ENCODE peak calls at places on chromosomes 5 and 9, in eight cellular contexts. K is AG09309, H is HCT116, R is epithelial cell of esophagus, W is vagina, G is uterus, Y is bronchial epithelial cell, P is progenitor cell of endocrine pancreas. B is an unnamed sample.

GRCh38 chr9:86187121-86187520 is 72.3 kb downstream of the C9orf153 start:
- DNase-seq in W (no peak), K (no peak), P (no peak), H (no peak), Y (no peak), R (no peak), G (no peak), B (no peak)

GRCh38 chr5:22541037-22541436 is 312.1 kb downstream of the CDH12 start:
- DNase-seq in P (no peak), W (no peak), K (no peak), H (no peak), R (no peak), G (no peak), Y (no peak), B (no peak)

GRCh38 chr9:94853887-94854286 is 127.4 kb downstream of the AOPEP start:
- DNase-seq in R (peak; percentile 42), P (no peak), H (peak; percentile 75), K (no peak), W (no peak), Y (peak; percentile 82), G (no peak), B (no peak)

GRCh38 chr9:81625969-81626368 is 63.4 kb downstream of the TLE1 start:
- DNase-seq in P (no peak), H (no peak), R (no peak), G (no peak), Y (no peak), W (no peak), K (no peak), B (no peak)

GRCh38 chr5:54387659-54388232 is 67.8 kb upstream of the HSPB3 start:
- DNase-seq in G (no peak), W (no peak), Y (peak; percentile 63), R (peak; percentile 23), H (no peak), K (no peak), P (no peak), B (no peak)

GRCh38 chr9:134293576-134294227 is 32.6 kb upstream of the RXRA start:
- DNase-seq in H (no peak), P (no peak), Y (no peak), K (no peak), W (no peak), G (peak; percentile 38), R (no peak), B (no peak)

GRCh38 chr9:109766351-109766750 is 13.6 kb upstream of the PALM2AKAP2 start:
- DNase-seq in G (no peak), W (no peak), K (peak; percentile 93), H (no peak), R (peak; percentile 95), Y (peak; percentile 98), P (no peak), B (no peak)

GRCh38 chr5:54905942-54906537 is 79.4 kb downstream of the ESM1 start:
- DNase-seq in W (no peak), Y (peak; percentile 63), H (peak; percentile 44), K (peak; percentile 46), R (peak; percentile 76), P (peak; percentile 38), G (peak; percentile 55), B (peak; percentile 70)

GRCh38 chr5:115577329-115577728 is 24.9 kb downstream of the TICAM2 start:
- DNase-seq in R (peak; percentile 60), W (no peak), P (no peak), Y (peak; percentile 65), H (no peak), K (no peak), G (no peak), B (no peak)

GRCh38 chr5:113325054-113325453 is 109.7 kb downstream of the TSSK1B start:
- DNase-seq in W (no peak), R (no peak), Y (no peak), H (no peak), K (no peak), G (no peak), P (no peak), B (no peak)

GRCh38 chr5:155530046-155530445 is 516.5 kb downstream of the KIF4B start:
- DNase-seq in R (peak; percentile 84), K (no peak), H (no peak), Y (peak; percentile 45), W (no peak), P (no peak), G (no peak), B (no peak)

GRCh38 chr9:115673599-115673998 is 480.0 kb upstream of the PAPPA start:
- DNase-seq in Y (peak; percentile 41), G (no peak), P (no peak), W (no peak), R (peak; percentile 30), H (no peak), K (no peak), B (no peak)

GRCh38 chr9:26158631-26159150 is 480.4 kb upstream of the TUSC1 start:
- DNase-seq in G (no peak), Y (no peak), H (no peak), W (no peak), K (no peak), R (no peak), P (no peak), B (no peak)

GRCh38 chr9:27385606-27386005 is 88.7 kb upstream of the EQTN start:
- DNase-seq in K (no peak), R (peak; percentile 57), Y (peak; percentile 47), W (no peak), H (no peak), P (no peak), G (no peak), B (no peak)

GRCh38 chr9:77769246-77769645 is 121.1 kb upstream of the GNA14 start:
- DNase-seq in Y (no peak), W (no peak), H (no peak), P (no peak), K (no peak), G (no peak), R (no peak), B (no peak)

GRCh38 chr9:117178596-117179111 is 236.2 kb downstream of the ASTN2 start:
- DNase-seq in H (no peak), Y (peak; percentile 23), W (no peak), R (no peak), K (no peak), G (no peak), P (no peak), B (no peak)

GRCh38 chr9:86946712-86947145 is 577 bp downstream of the GAS1 start:
- DNase-seq in H (no peak), K (no peak), W (no peak), P (no peak), R (no peak), G (no peak), Y (no peak), B (peak; percentile 40)

GRCh38 chr5:133407277-133407632 is 205.1 kb downstream of the FSTL4 start:
- DNase-seq in W (no peak), K (no peak), P (no peak), G (no peak), H (no peak), Y (peak; percentile 32), R (peak; percentile 47), B (no peak)

DNA sequence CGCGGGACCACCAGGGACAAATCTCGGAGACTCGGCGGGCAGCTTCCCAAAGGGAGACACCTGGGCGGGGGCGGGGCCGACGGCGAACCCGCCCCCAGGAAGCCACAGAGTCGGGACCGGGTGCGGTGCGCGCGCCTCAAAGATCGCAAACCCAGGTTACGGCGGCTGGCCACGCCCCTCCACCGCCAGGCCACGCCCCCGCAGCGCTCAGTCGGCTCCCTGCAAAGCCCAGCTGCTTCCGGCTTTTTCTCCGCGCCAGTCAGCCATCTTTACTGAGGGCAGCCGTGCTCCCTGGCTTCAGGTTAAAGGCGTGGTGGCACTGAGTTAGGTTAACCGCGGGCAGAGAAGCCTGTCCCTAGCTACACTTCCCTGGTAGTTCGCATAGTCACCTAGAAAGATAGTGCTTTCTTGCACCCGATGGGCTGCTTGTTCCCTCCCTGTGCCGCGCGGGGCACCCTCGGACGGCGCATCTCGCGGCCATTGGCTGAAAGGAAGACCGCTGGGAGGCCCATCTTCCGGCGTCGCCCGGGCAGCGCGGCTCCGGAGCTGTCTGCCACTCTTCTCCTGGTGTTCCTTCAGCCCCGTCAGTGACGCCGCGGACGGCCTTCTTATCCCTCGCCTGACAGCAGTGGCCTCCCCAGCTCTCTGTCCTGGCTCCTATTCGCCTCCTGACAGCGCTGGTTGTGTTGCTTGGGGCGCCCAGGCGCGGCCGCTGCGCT is at the start of gene TBC1D2:
- DNase-seq in H (peak; percentile 89), P (peak; percentile 97), K (peak; percentile 57), R (peak; percentile 97), W (no peak), G (peak; percentile 95), Y (peak; percentile 87), B (peak; percentile 93)
- TF ChIP-seq CTCF in H (no peak), P (peak; percentile 38), K (peak; percentile 18), R (peak; percentile 18), W (no peak), G (peak; percentile 16), Y (peak; percentile 9), B (no peak)

GRCh38 chr5:126780165-126780827 is 3.4 kb downstream of the LMNB1 start:
- DNase-seq in K (peak; percentile 45), H (no peak), G (peak; percentile 21), P (no peak), Y (peak; percentile 50), R (peak; percentile 69), W (no peak), B (peak; percentile 32)

GRCh38 chr5:126778675-126779403 is 1.9 kb downstream of the LMNB1 start:
- DNase-seq in P (no peak), K (no peak), G (no peak), W (no peak), H (no peak), Y (no peak), R (no peak), B (no peak)

GRCh38 chr5:126777974-126778674 is 1.2 kb downstream of the LMNB1 start:
- DNase-seq in G (peak; percentile 79), H (peak; percentile 85), K (peak; percentile 71), P (peak; percentile 68), R (peak; percentile 92), W (no peak), Y (peak; percentile 83), B (peak; percentile 88)

GRCh38 chr5:126776499-126777256 is at the start of gene LMNB1:
- DNase-seq in W (no peak), H (peak; percentile 93), P (peak; percentile 96), K (peak; percentile 64), Y (peak; percentile 76), G (peak; percentile 92), R (peak; percentile 95), B (peak; percentile 93)

GRCh38 chr5:126777257-126777973 is 479 bp downstream of the LMNB1 start:
- DNase-seq in K (no peak), G (peak; percentile 41), H (no peak), Y (peak; percentile 63), P (peak; percentile 33), R (peak; percentile 89), W (no peak), B (no peak)
- TF ChIP-seq CTCF in K (peak; percentile 16), G (no peak), H (no peak), Y (peak; percentile 31), P (peak; percentile 28), R (no peak), W (no peak), B (peak; percentile 37)

DNA sequence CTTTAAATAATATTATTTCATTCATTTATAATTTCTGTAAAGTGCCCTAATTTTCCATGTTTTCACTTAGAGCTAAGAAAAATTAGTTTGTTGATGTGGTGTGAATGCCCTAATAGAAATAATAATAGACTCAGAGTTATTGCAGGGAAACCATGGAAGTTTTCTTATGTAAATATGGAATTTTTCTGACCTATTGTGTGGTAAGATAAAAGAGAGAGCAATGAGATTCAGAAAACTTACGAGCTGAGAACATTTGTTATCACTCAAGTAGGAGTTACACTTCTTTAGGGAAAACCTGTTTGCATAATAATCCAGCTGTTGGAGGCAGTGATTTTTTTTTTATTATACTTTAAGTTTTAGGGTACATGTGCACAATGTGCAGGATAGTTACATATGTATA is 39.2 kb downstream of the PRR16 start:
- DNase-seq in P (no peak), G (no peak), H (no peak), Y (no peak), R (no peak), W (no peak), K (no peak), B (no peak)
- TF ChIP-seq CTCF in P (no peak), G (no peak), H (no peak), Y (no peak), R (no peak), W (no peak), K (no peak), B (no peak)

GRCh38 chr5:1511651-1512540 is 11.9 kb downstream of the LPCAT1 start:
- DNase-seq in R (peak; percentile 42), K (peak; percentile 28), P (peak; percentile 8), W (peak; percentile 91), H (peak; percentile 29), G (peak; percentile 11), Y (peak; percentile 52), B (no peak)
- TF ChIP-seq CTCF in R (peak; percentile 48), K (peak; percentile 49), P (no peak), W (no peak), H (peak; percentile 63), G (no peak), Y (peak; percentile 61), B (no peak)

B was measured in neural crest cell.